ENCODE peak calls at places on chromosomes 6 and 20, in nine cellular contexts. W is neural crest cell; B is lower leg skin; L is brain microvascular endothelial cell; M is CD8-positive, alpha-beta T cell; N is AG10803; O is endothelial cell; D is astrocyte of the cerebellum; C is cardiac fibroblast. Z is an unnamed sample.
A peak's percentile ranks its signal among the peaks of the same experiment; 100 is the strongest.

GRCh38 chr20:47315339-47315662 is 41.2 kb downstream of the ZMYND8 start:
- DNase-seq in W (no peak), B (no peak), L (no peak), M (no peak), N (peak; percentile 47), O (no peak), D (no peak), C (peak; percentile 54), Z (no peak)

GRCh38 chr20:24948939-24949679 is at the start of gene CST7:
- DNase-seq in W (no peak), B (peak; percentile 46), L (no peak), M (peak; percentile 85), N (no peak), O (no peak), D (no peak), C (no peak), Z (peak; percentile 69)

GRCh38 chr20:36344517-36345132 is 38.5 kb downstream of the DLGAP4 start:
- DNase-seq in W (peak; percentile 62), B (no peak), L (peak; percentile 31), M (no peak), N (peak; percentile 29), O (peak; percentile 78), D (peak; percentile 33), C (peak; percentile 62), Z (peak; percentile 15)

GRCh38 chr6:50834929-50835328 is 16.3 kb downstream of the TFAP2B start:
- DNase-seq in W (no peak), B (no peak), L (no peak), M (no peak), N (no peak), O (no peak), D (no peak), C (no peak), Z (no peak)

GRCh38 chr6:17490724-17491123 is 97.3 kb downstream of the CAP2 start:
- DNase-seq in W (no peak), B (no peak), L (no peak), M (no peak), N (no peak), O (no peak), D (no peak), C (no peak), Z (no peak)

GRCh38 chr6:16239090-16239797 is 857 bp downstream of the GMPR start:
- DNase-seq in W (no peak), B (no peak), L (peak; percentile 35), M (no peak), N (no peak), O (peak; percentile 60), D (no peak), C (peak; percentile 39), Z (no peak)

GRCh38 chr20:2851086-2851485 is 10.5 kb downstream of the VPS16 start:
- DNase-seq in W (no peak), B (no peak), L (no peak), M (no peak), N (no peak), O (no peak), D (no peak), C (no peak), Z (no peak)

GRCh38 chr6:13485303-13485702 is 2.1 kb downstream of the GFOD1 start:
- DNase-seq in W (no peak), B (no peak), L (no peak), M (no peak), N (no peak), O (no peak), D (no peak), C (no peak), Z (no peak)

GRCh38 chr6:7311920-7312615 is 931 bp downstream of the SSR1 start:
- DNase-seq in W (no peak), B (no peak), L (peak; percentile 8), M (no peak), N (peak; percentile 47), O (no peak), D (peak; percentile 6), C (no peak), Z (no peak)

GRCh38 chr6:16244869-16245451 is 6.6 kb downstream of the GMPR start:
- DNase-seq in W (no peak), B (no peak), L (no peak), M (no peak), N (no peak), O (no peak), D (peak; percentile 78), C (peak; percentile 37), Z (no peak)

GRCh38 chr6:16770701-16771569 is 9.7 kb upstream of the ATXN1 start:
- DNase-seq in W (peak; percentile 68), B (peak; percentile 80), L (peak; percentile 79), M (peak; percentile 66), N (peak; percentile 85), O (peak; percentile 79), D (no peak), C (peak; percentile 84), Z (peak; percentile 77)

GRCh38 chr6:113632220-113632864 is 224.8 kb upstream of the MARCKS start:
- DNase-seq in W (peak; percentile 5), B (peak; percentile 83), L (peak; percentile 94), M (no peak), N (peak; percentile 94), O (no peak), D (peak; percentile 78), C (peak; percentile 91), Z (peak; percentile 88)

GRCh38 chr6:111482236-111482958 is 621 bp downstream of the REV3L start:
- DNase-seq in W (peak; percentile 29), B (peak; percentile 47), L (peak; percentile 28), M (peak; percentile 24), N (peak; percentile 59), O (peak; percentile 34), D (no peak), C (peak; percentile 39), Z (peak; percentile 64)

GRCh38 chr6:1057490-1058135 is 254.3 kb upstream of the FOXQ1 start:
- DNase-seq in W (no peak), B (no peak), L (no peak), M (no peak), N (no peak), O (no peak), D (no peak), C (no peak), Z (no peak)

GRCh38 chr6:151441390-151442166 is 10.3 kb downstream of the RMND1 start:
- DNase-seq in W (no peak), B (no peak), L (no peak), M (no peak), N (no peak), O (no peak), D (no peak), C (no peak), Z (no peak)

GRCh38 chr6:63351995-63352586 is 32.3 kb upstream of the LGSN start:
- DNase-seq in W (no peak), B (no peak), L (no peak), M (no peak), N (peak; percentile 63), O (no peak), D (peak; percentile 44), C (peak; percentile 80), Z (no peak)

GRCh38 chr6:106141441-106142237 is 55.5 kb downstream of the PRDM1 start:
- DNase-seq in W (no peak), B (no peak), L (no peak), M (no peak), N (no peak), O (no peak), D (no peak), C (no peak), Z (no peak)

GRCh38 chr6:24240380-24240779 is 114.4 kb downstream of the NRSN1 start:
- DNase-seq in W (no peak), B (no peak), L (no peak), M (no peak), N (no peak), O (no peak), D (no peak), C (no peak), Z (no peak)

GRCh38 chr6:24242924-24243323 is 114.9 kb downstream of the DCDC2 start:
- DNase-seq in W (no peak), B (no peak), L (no peak), M (no peak), N (no peak), O (no peak), D (no peak), C (no peak), Z (no peak)

GRCh38 chr6:24240943-24241342 is 114.9 kb downstream of the NRSN1 start:
- DNase-seq in W (no peak), B (no peak), L (no peak), M (no peak), N (no peak), O (no peak), D (no peak), C (no peak), Z (no peak)

DNA sequence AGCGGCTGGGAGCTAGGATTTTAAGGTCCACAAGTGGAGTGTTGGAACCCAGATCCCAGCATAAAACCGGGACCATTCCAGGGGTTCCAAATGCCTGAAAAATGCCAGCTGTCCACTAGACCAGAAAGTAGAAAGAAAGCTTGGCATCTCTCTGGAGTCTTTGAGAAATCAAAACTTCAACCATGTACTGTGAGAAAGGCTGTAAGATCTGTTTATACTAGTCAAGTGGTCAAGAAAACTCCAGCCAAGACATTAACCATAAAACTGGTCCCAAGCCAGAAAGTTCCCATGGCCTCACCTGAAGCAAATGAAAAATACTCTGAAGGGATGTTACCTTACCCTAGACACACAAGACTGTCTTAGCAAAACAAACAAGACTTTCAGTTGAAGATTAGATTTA is 112.6 kb downstream of the DCDC2 start:
- DNase-seq in W (no peak), B (no peak), L (no peak), M (no peak), N (no peak), O (no peak), D (peak; percentile 11), C (no peak), Z (no peak)
- TF ChIP-seq CTCF in W (no peak), B (no peak), L (no peak), M (no peak), N (no peak), O (no peak), D (no peak), C (no peak), Z (no peak)

GRCh38 chr20:18718129-18718528 is 95.5 kb upstream of the SCP2D1 start:
- DNase-seq in W (no peak), B (no peak), L (no peak), M (no peak), N (no peak), O (no peak), D (no peak), C (no peak), Z (no peak)
- TF ChIP-seq CTCF in W (no peak), B (no peak), L (peak; percentile 16), M (no peak), N (no peak), O (no peak), D (no peak), C (no peak), Z (no peak)

GRCh38 chr6:119077643-119078448 is 618 bp downstream of the FAM184A start:
- DNase-seq in W (peak; percentile 7), B (no peak), L (no peak), M (peak; percentile 27), N (peak; percentile 2), O (peak; percentile 41), D (no peak), C (peak; percentile 9), Z (no peak)
- TF ChIP-seq CTCF in W (peak; percentile 42), B (no peak), L (no peak), M (peak; percentile 26), N (no peak), O (no peak), D (no peak), C (no peak), Z (no peak)

GRCh38 chr6:147222160-147222838 is 18.1 kb downstream of the STXBP5 start:
- DNase-seq in W (no peak), B (no peak), L (peak; percentile 23), M (no peak), N (peak; percentile 41), O (no peak), D (peak; percentile 22), C (peak; percentile 39), Z (no peak)
- TF ChIP-seq CTCF in W (peak; percentile 69), B (no peak), L (peak; percentile 54), M (peak; percentile 58), N (peak; percentile 60), O (peak; percentile 71), D (peak; percentile 55), C (peak; percentile 56), Z (peak; percentile 47)

GRCh38 chr20:58850693-58851174 is at the start of gene GNAS-AS1:
- DNase-seq in W (peak; percentile 81), B (peak; percentile 37), L (peak; percentile 76), M (peak; percentile 71), N (peak; percentile 92), O (peak; percentile 86), D (peak; percentile 64), C (peak; percentile 94), Z (no peak)
- TF ChIP-seq CTCF in W (peak; percentile 15), B (no peak), L (no peak), M (no peak), N (peak; percentile 5), O (peak; percentile 45), D (no peak), C (no peak), Z (no peak)

Z was measured in CD14-positive monocyte.